ENCODE peak calls at places on chromosomes 2 and 18, in eight cellular contexts. F, G, J, E, W, R, L and K are unnamed samples.

GRCh38 chr2:154439156-154439555 is 259.3 kb upstream of the KCNJ3 start:
- DNase-seq in F (peak), W (no peak), L (no peak), E (no peak), G (no peak), J (no peak), R (no peak), K (no peak)

GRCh38 chr2:231308631-231309414 is 86.7 kb upstream of the B3GNT7 start:
- DNase-seq in J (peak), L (peak), G (no peak), F (peak), E (no peak), W (no peak), R (peak), K (no peak)

GRCh38 chr2:200681731-200682130 is 95.9 kb downstream of the AOX1 start:
- DNase-seq in E (no peak), F (no peak), W (no peak), J (peak), L (no peak), G (no peak), R (no peak), K (no peak)

GRCh38 chr18:70469916-70470315 is 181.1 kb downstream of the SOCS6 start:
- DNase-seq in F (no peak), E (no peak), W (no peak), G (peak), L (no peak), J (peak), R (no peak), K (no peak)

GRCh38 chr2:113979172-113980128 is 89.6 kb downstream of the ACTR3 start:
- DNase-seq in L (no peak), F (no peak), G (no peak), J (no peak), R (no peak), W (peak), E (no peak), K (peak)

GRCh38 chr2:64657416-64657815 is 3.7 kb upstream of the SERTAD2 start:
- DNase-seq in L (no peak), J (no peak), G (no peak), F (no peak), R (no peak), E (no peak), W (peak), K (no peak)

GRCh38 chr18:6543330-6543908 is 128.7 kb upstream of the L3MBTL4 start:
- DNase-seq in L (peak), F (peak), R (no peak), W (peak), G (peak), E (no peak), J (peak), K (peak)

GRCh38 chr2:72149556-72150156 is 2.0 kb upstream of the CYP26B1 start:
- DNase-seq in E (no peak), J (peak), L (no peak), G (peak), F (no peak), R (peak), W (no peak), K (no peak)

GRCh38 chr2:30177861-30178465 is 31.2 kb downstream of the YPEL5 start:
- DNase-seq in F (no peak), J (no peak), E (no peak), G (no peak), L (no peak), W (no peak), R (peak), K (no peak)

GRCh38 chr2:30178618-30179404 is 32.0 kb downstream of the YPEL5 start:
- DNase-seq in J (no peak), W (no peak), R (peak), F (no peak), G (no peak), E (peak), L (peak), K (no peak)

GRCh38 chr2:30184035-30184434 is 37.2 kb downstream of the YPEL5 start:
- DNase-seq in G (no peak), W (no peak), E (no peak), R (no peak), L (no peak), F (no peak), J (no peak), K (no peak)

GRCh38 chr2:30180230-30180629 is 33.4 kb downstream of the YPEL5 start:
- DNase-seq in E (no peak), F (no peak), W (no peak), R (peak), J (no peak), G (no peak), L (no peak), K (no peak)

GRCh38 chr2:30181176-30181575 is 34.4 kb downstream of the YPEL5 start:
- DNase-seq in G (no peak), W (no peak), F (no peak), R (no peak), L (no peak), J (no peak), E (no peak), K (no peak)
- TF ChIP-seq CTCF in G (no peak), W (no peak), F (no peak), R (no peak), L (no peak), J (no peak), E (no peak), K (no peak)

GRCh38 chr2:63484901-63485300 is 103.4 kb downstream of the WDPCP start:
- DNase-seq in L (no peak), W (no peak), R (no peak), G (no peak), J (no peak), E (no peak), F (no peak), K (no peak)

GRCh38 chr2:63484481-63484880 is 103.8 kb downstream of the WDPCP start:
- DNase-seq in W (no peak), G (no peak), L (no peak), F (no peak), R (no peak), E (no peak), J (no peak), K (no peak)

GRCh38 chr2:63494100-63494499 is 94.2 kb downstream of the WDPCP start:
- DNase-seq in G (no peak), J (no peak), R (no peak), E (no peak), L (no peak), W (no peak), F (no peak), K (no peak)

GRCh38 chr2:63486861-63487290 is 101.4 kb downstream of the WDPCP start:
- DNase-seq in L (no peak), J (no peak), F (peak), W (no peak), E (no peak), R (no peak), G (peak), K (no peak)

GRCh38 chr2:63488118-63488713 is 100.1 kb downstream of the WDPCP start:
- DNase-seq in L (peak), W (no peak), F (peak), J (peak), E (no peak), G (peak), R (peak), K (peak)
- TF ChIP-seq CTCF in L (peak), W (peak), F (peak), J (peak), E (peak), G (peak), R (peak), K (peak)

DNA sequence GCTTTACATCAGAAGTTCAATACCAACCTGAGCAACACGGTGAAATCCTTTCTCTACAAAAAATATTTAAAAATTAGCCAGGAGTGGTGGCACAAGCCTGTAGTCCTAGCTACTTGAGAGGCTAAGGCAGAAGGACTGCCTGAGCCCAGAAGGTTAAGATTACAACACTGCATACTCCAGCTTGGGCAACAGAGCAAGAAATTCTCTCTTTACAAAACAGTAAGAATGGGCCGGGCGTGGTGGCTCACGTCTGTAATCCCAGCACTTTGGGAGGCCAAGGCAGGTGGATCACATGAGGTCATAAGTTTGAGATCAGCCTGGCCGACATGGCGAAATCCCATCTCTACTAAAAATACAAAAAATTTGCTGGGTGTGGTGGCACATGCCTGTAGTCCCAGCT is 113.2 kb downstream of the USP34 start:
- DNase-seq in L (no peak), F (no peak), J (no peak), W (no peak), R (no peak), E (no peak), G (no peak), K (no peak)
- TF ChIP-seq CTCF in L (no peak), F (no peak), J (no peak), W (no peak), R (no peak), E (no peak), G (no peak), K (no peak)

GRCh38 chr18:76273956-76274355 is 221.1 kb downstream of the ZNF516 start:
- DNase-seq in F (no peak), W (no peak), L (no peak), E (no peak), J (no peak), G (no peak), R (no peak), K (no peak)

GRCh38 chr18:76273036-76273545 is 222.0 kb downstream of the ZNF516 start:
- DNase-seq in L (no peak), G (no peak), E (no peak), R (no peak), J (no peak), W (no peak), F (no peak), K (no peak)

GRCh38 chr18:76275913-76276312 is 219.1 kb downstream of the ZNF516 start:
- DNase-seq in G (no peak), L (no peak), W (peak), J (no peak), E (no peak), R (no peak), F (no peak), K (no peak)

GRCh38 chr18:76274470-76275289 is 220.4 kb downstream of the ZNF516 start:
- DNase-seq in R (peak), J (no peak), L (no peak), E (no peak), W (peak), F (peak), G (peak), K (no peak)
- TF ChIP-seq CTCF in R (no peak), J (no peak), L (peak), E (no peak), W (peak), F (peak), G (no peak), K (no peak)

GRCh38 chr18:13629841-13630747 is 96.3 kb downstream of the FAM210A start:
- DNase-seq in E (no peak), G (peak), R (peak), W (peak), J (peak), L (peak), F (peak), K (peak)
- TF ChIP-seq CTCF in E (peak), G (peak), R (peak), W (peak), J (peak), L (peak), F (peak), K (peak)